ENCODE peak calls at places on chromosomes 16 and 17, in five cellular contexts. N is heart right ventricle; Q is heart left ventricle; C is thoracic aorta; S is naive thymus-derived CD4-positive, alpha-beta T cell. A is an unnamed sample.

GRCh38 chr16:58471209-58471975 is 28.6 kb upstream of the NDRG4 start:
- DNase-seq in Q (no peak), C (no peak), N (no peak), S (no peak), A (no peak)

GRCh38 chr16:56257260-56257659 is 66.0 kb downstream of the GNAO1 start:
- DNase-seq in S (no peak), N (peak), C (no peak), Q (peak), A (no peak)

GRCh38 chr16:23465179-23465578 is 12.2 kb upstream of the COG7 start:
- DNase-seq in C (no peak), Q (no peak), N (no peak), S (no peak), A (no peak)

GRCh38 chr16:641326-642188 is at the start of gene MCRIP2:
- DNase-seq in Q (peak), C (no peak), S (no peak), N (peak), A (peak)

GRCh38 chr17:72422505-72423285 is 301.9 kb downstream of the SOX9 start:
- DNase-seq in S (no peak), Q (no peak), C (no peak), N (peak), A (peak)

GRCh38 chr16:14329727-14330363 is 258.7 kb downstream of the MRTFB start:
- DNase-seq in Q (no peak), C (no peak), S (no peak), N (no peak), A (no peak)

GRCh38 chr16:48499822-48500440 is 110.0 kb downstream of the N4BP1 start:
- DNase-seq in N (no peak), C (no peak), Q (no peak), S (no peak), A (peak)

GRCh38 chr17:41735744-41736143 is 1.3 kb upstream of the HAP1 start:
- DNase-seq in S (no peak), C (no peak), Q (no peak), N (no peak), A (no peak)

GRCh38 chr17:45428050-45428953 is 4.4 kb downstream of the ARHGAP27 start:
- DNase-seq in Q (peak), S (peak), C (no peak), N (peak), A (peak)

GRCh38 chr17:55430531-55431228 is 9.0 kb upstream of the MMD start:
- DNase-seq in C (no peak), Q (no peak), N (no peak), S (no peak), A (no peak)
- H3K4me3 ChIP-seq in C (no peak), Q (no peak), N (no peak), S (no peak), A (no peak)

GRCh38 chr16:29665294-29666077 is 2.4 kb downstream of the SPN start:
- DNase-seq in Q (no peak), N (no peak), S (peak), C (no peak), A (no peak)
- H3K27ac ChIP-seq in Q (no peak), N (no peak), S (peak), C (no peak), A (no peak)

DNA sequence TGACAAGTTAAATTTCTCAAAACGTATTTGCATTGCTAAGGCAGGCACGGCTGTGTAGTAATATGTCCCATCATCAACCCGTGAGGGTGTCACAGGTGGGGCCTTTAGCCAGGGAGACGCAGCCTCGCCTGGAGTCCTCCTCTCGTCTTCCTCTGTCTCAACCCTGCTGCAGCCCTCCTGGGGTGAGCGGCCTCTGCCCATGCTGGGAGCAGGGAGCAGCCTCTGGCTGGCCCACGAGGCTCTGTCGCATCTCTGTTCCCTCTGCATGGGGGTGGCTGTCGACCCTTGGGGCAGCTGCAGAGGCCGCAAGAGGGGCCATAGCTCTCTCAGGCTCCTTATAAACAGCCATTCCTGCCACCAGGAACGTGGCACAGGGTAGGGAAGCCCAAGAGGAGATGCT is 806 bp upstream of the SMIM5 start:
- DNase-seq in S (no peak), C (no peak), Q (peak), N (no peak), A (no peak)
- H3K4me3 ChIP-seq in S (no peak), C (no peak), Q (no peak), N (no peak), A (no peak)

DNA sequence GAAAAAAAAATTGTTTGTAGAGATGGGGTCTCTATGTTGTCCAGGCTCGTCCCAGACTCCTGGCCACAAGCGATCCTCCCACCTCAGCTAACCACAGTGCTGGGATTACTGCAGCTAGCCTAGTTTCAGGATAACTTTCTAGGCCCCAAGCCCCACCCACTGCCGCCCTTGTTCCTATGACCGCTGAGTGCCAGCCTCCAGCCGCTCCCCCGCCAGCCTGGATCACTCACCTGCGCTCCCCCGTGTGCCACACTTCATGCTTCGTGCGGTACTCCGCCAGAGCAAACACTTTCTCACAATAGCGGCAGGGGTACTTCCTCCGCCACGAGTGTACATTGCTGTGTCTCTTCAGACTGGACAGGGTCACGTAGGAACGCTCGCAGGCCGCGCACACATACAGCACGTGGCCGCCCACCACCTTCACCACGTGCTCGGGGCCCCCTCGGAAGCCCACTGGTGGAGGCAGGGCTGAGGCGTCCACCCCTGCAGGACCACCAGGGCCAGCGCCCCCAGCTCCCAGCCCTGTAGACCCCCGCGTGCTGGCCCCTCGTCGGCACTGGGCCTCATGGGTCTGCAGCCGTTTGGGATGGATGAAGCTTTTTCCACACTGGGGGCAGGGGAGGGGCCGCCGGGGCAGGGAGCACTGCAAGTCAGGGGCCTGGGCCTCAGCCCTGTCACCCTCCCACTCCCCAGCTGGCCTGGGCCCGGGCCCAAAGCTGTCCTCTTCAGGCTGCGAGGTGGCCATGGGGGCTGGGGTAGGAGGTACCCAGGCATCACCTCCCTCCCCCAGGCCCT is 13.8 kb downstream of the ZBTB4 start:
- DNase-seq in Q (no peak), N (no peak), C (no peak), S (no peak), A (no peak)
- H3K27ac ChIP-seq in Q (peak), N (peak), C (no peak), S (no peak), A (no peak)

GRCh38 chr16:89031715-89032659 is 55.0 kb upstream of the CBFA2T3 start:
- DNase-seq in Q (peak), N (peak), S (peak), C (no peak), A (no peak)
- H3K4me3 ChIP-seq in Q (no peak), N (no peak), S (peak), C (no peak), A (no peak)

GRCh38 chr16:9056061-9056460 is 35.4 kb upstream of the HAPSTR1 start:
- DNase-seq in Q (no peak), N (no peak), S (no peak), C (no peak), A (no peak)
- H3K27ac ChIP-seq in Q (no peak), N (no peak), S (no peak), C (no peak), A (peak)

A was measured in AG04450.